ENCODE peak calls at places on chromosomes 6 and 20, in eight cellular contexts. One of them, this sample, is unnamed.

GRCh38 chr6:98946877-98947410 is 802 bp downstream of the FBXL4 start:
- DNase-seq in DMS53: peak
- DNase-seq in lung: peak
- DNase-seq in ELR: peak
- DNase-seq in HEK293T: peak
- DNase-seq in hypothalamus: no peak
- DNase-seq in gastrocnemius medialis: peak
- DNase-seq in effector memory CD8-positive, alpha-beta T cell: peak
- DNase-seq in this sample: peak

GRCh38 chr6:16903470-16903869 is 142.2 kb upstream of the ATXN1 start:
- DNase-seq in DMS53: no peak
- DNase-seq in lung: no peak
- DNase-seq in ELR: peak
- DNase-seq in HEK293T: no peak
- DNase-seq in hypothalamus: no peak
- DNase-seq in gastrocnemius medialis: no peak
- DNase-seq in effector memory CD8-positive, alpha-beta T cell: no peak
- DNase-seq in this sample: no peak

GRCh38 chr6:66508433-66508832 is 801.4 kb upstream of the EYS start:
- DNase-seq in DMS53: no peak
- DNase-seq in lung: no peak
- DNase-seq in ELR: peak
- DNase-seq in HEK293T: no peak
- DNase-seq in hypothalamus: no peak
- DNase-seq in gastrocnemius medialis: no peak
- DNase-seq in effector memory CD8-positive, alpha-beta T cell: no peak
- DNase-seq in this sample: no peak

GRCh38 chr20:2399390-2399789 is 18.7 kb downstream of the TGM6 start:
- DNase-seq in DMS53: no peak
- DNase-seq in lung: no peak
- DNase-seq in ELR: no peak
- DNase-seq in HEK293T: no peak
- DNase-seq in hypothalamus: no peak
- DNase-seq in gastrocnemius medialis: no peak
- DNase-seq in effector memory CD8-positive, alpha-beta T cell: no peak
- DNase-seq in this sample: peak

GRCh38 chr6:143234686-143235085 is 174.0 kb downstream of the AIG1 start:
- DNase-seq in DMS53: no peak
- DNase-seq in lung: no peak
- DNase-seq in ELR: peak
- DNase-seq in HEK293T: no peak
- DNase-seq in hypothalamus: no peak
- DNase-seq in gastrocnemius medialis: no peak
- DNase-seq in effector memory CD8-positive, alpha-beta T cell: no peak
- DNase-seq in this sample: no peak

GRCh38 chr20:13412806-13413445 is 191.9 kb downstream of the ISM1 start:
- DNase-seq in DMS53: no peak
- DNase-seq in lung: no peak
- DNase-seq in ELR: no peak
- DNase-seq in HEK293T: no peak
- DNase-seq in hypothalamus: no peak
- DNase-seq in gastrocnemius medialis: no peak
- DNase-seq in effector memory CD8-positive, alpha-beta T cell: no peak
- DNase-seq in this sample: no peak

GRCh38 chr20:5658897-5659296 is 91.3 kb upstream of the SHLD1 start:
- DNase-seq in DMS53: peak
- DNase-seq in lung: peak
- DNase-seq in ELR: peak
- DNase-seq in HEK293T: no peak
- DNase-seq in hypothalamus: peak
- DNase-seq in gastrocnemius medialis: peak
- DNase-seq in effector memory CD8-positive, alpha-beta T cell: no peak
- DNase-seq in this sample: no peak

GRCh38 chr6:36733300-36733699 is 35.7 kb downstream of the RAB44 start:
- DNase-seq in DMS53: no peak
- DNase-seq in lung: no peak
- DNase-seq in ELR: no peak
- DNase-seq in HEK293T: no peak
- DNase-seq in hypothalamus: no peak
- DNase-seq in gastrocnemius medialis: no peak
- DNase-seq in effector memory CD8-positive, alpha-beta T cell: no peak
- DNase-seq in this sample: no peak

GRCh38 chr6:5517781-5518180 is 256.5 kb downstream of the FARS2 start:
- DNase-seq in DMS53: no peak
- DNase-seq in lung: no peak
- DNase-seq in ELR: no peak
- DNase-seq in HEK293T: no peak
- DNase-seq in hypothalamus: no peak
- DNase-seq in gastrocnemius medialis: no peak
- DNase-seq in effector memory CD8-positive, alpha-beta T cell: peak
- DNase-seq in this sample: peak

GRCh38 chr6:56525976-56526375 is 116.7 kb downstream of the DST start:
- DNase-seq in DMS53: no peak
- DNase-seq in lung: no peak
- DNase-seq in ELR: no peak
- DNase-seq in HEK293T: no peak
- DNase-seq in hypothalamus: no peak
- DNase-seq in gastrocnemius medialis: no peak
- DNase-seq in effector memory CD8-positive, alpha-beta T cell: no peak
- DNase-seq in this sample: no peak

GRCh38 chr6:44672838-44673237 is 285.3 kb downstream of the CDC5L start:
- DNase-seq in DMS53: no peak
- DNase-seq in lung: no peak
- DNase-seq in ELR: no peak
- DNase-seq in HEK293T: no peak
- DNase-seq in hypothalamus: no peak
- DNase-seq in gastrocnemius medialis: no peak
- DNase-seq in effector memory CD8-positive, alpha-beta T cell: no peak
- DNase-seq in this sample: peak

GRCh38 chr6:84460491-84460890 is 233.0 kb upstream of the CEP162 start:
- DNase-seq in DMS53: no peak
- DNase-seq in lung: no peak
- DNase-seq in ELR: no peak
- DNase-seq in HEK293T: no peak
- DNase-seq in hypothalamus: no peak
- DNase-seq in gastrocnemius medialis: no peak
- DNase-seq in effector memory CD8-positive, alpha-beta T cell: no peak
- DNase-seq in this sample: no peak

GRCh38 chr20:53003420-53003819 is 31.3 kb downstream of the TSHZ2 start:
- DNase-seq in DMS53: no peak
- DNase-seq in lung: no peak
- DNase-seq in ELR: no peak
- DNase-seq in HEK293T: no peak
- DNase-seq in hypothalamus: no peak
- DNase-seq in gastrocnemius medialis: no peak
- DNase-seq in effector memory CD8-positive, alpha-beta T cell: no peak
- DNase-seq in this sample: no peak

This sample was measured in activated CD8-positive, alpha-beta memory T cell treated with anti-CD3 and anti-CD28 coated beads, Interleukin-2, amount 10 ng/mL, durations not matched to agents 7 days and 5 days.